ENCODE peak calls at places on chromosomes 3 and 15, in seven cellular contexts. T is upper lobe of left lung, X is choroid plexus epithelial cell, C is kidney epithelial cell, I is tibial artery, V is adrenal gland, W is breast epithelium. K is an unnamed sample.

GRCh38 chr3:47578691-47579632 is at the start of gene CSPG5:
- DNase-seq in T (no peak), W (no peak), I (no peak), C (no peak), X (no peak), V (no peak), K (no peak)

GRCh38 chr3:128549283-128550112 is 56.5 kb upstream of the GATA2 start:
- DNase-seq in V (peak), I (no peak), T (peak), C (peak), X (peak), W (no peak), K (no peak)

GRCh38 chr3:46930945-46931403 is 45.6 kb downstream of the CCDC12 start:
- DNase-seq in I (peak), T (peak), C (no peak), W (peak), X (no peak), V (no peak), K (no peak)

GRCh38 chr3:64856953-64857516 is 169.2 kb upstream of the ADAMTS9 start:
- DNase-seq in I (no peak), V (no peak), C (no peak), T (no peak), X (no peak), W (no peak), K (no peak)

GRCh38 chr3:176814252-176814651 is 383.0 kb downstream of the TBL1XR1 start:
- DNase-seq in V (peak), W (no peak), X (peak), C (peak), I (no peak), T (peak), K (no peak)

GRCh38 chr3:89628856-89629255 is 521.4 kb downstream of the EPHA3 start:
- DNase-seq in V (no peak), I (no peak), W (no peak), T (no peak), C (no peak), X (no peak), K (no peak)

GRCh38 chr15:43998607-43999006 is 171.8 kb downstream of the WDR76 start:
- DNase-seq in W (no peak), C (no peak), T (no peak), I (no peak), X (peak), V (peak), K (no peak)

GRCh38 chr3:133797396-133798105 is 8.1 kb upstream of the SRPRB start:
- DNase-seq in V (no peak), T (no peak), I (no peak), X (no peak), C (no peak), W (no peak), K (no peak)

GRCh38 chr3:159238646-159239045 is 436.8 kb downstream of the MFSD1 start:
- DNase-seq in W (no peak), C (no peak), V (peak), I (no peak), T (no peak), X (no peak), K (no peak)

GRCh38 chr15:48984811-48985352 is 21.2 kb upstream of the SHC4 start:
- DNase-seq in X (no peak), T (no peak), W (no peak), C (no peak), I (no peak), V (no peak), K (no peak)

GRCh38 chr3:140913728-140914127 is 27.9 kb upstream of the SLC25A36 start:
- DNase-seq in C (no peak), W (no peak), V (no peak), T (no peak), I (no peak), X (no peak), K (no peak)

GRCh38 chr3:111076732-111077131 is 5.1 kb downstream of the NECTIN3 start:
- DNase-seq in V (no peak), T (no peak), I (no peak), W (no peak), C (no peak), X (no peak), K (no peak)

GRCh38 chr3:141335531-141336042 is 32.7 kb upstream of the ZBTB38 start:
- DNase-seq in I (no peak), X (peak), T (no peak), V (no peak), C (no peak), W (no peak), K (no peak)

GRCh38 chr3:30619318-30619717 is 12.9 kb downstream of the TGFBR2 start:
- DNase-seq in W (no peak), X (no peak), T (no peak), V (no peak), I (no peak), C (no peak), K (no peak)

GRCh38 chr3:65030847-65031463 is 343.2 kb upstream of the ADAMTS9 start:
- DNase-seq in W (no peak), X (peak), V (no peak), C (peak), T (no peak), I (no peak), K (no peak)

GRCh38 chr3:177035678-177036077 is 161.6 kb downstream of the TBL1XR1 start:
- DNase-seq in T (no peak), W (no peak), C (no peak), V (no peak), X (no peak), I (no peak), K (no peak)

GRCh38 chr3:110814170-110815007 is 257.2 kb upstream of the NECTIN3 start:
- DNase-seq in T (no peak), X (peak), I (no peak), C (peak), W (no peak), V (no peak), K (no peak)

GRCh38 chr15:38193496-38193895 is 59.1 kb upstream of the SPRED1 start:
- DNase-seq in I (no peak), W (no peak), T (no peak), V (no peak), C (no peak), X (peak), K (no peak)

GRCh38 chr15:92361321-92362090 is 32.2 kb upstream of the ST8SIA2 start:
- DNase-seq in X (no peak), W (no peak), C (no peak), V (no peak), I (no peak), T (no peak), K (no peak)

GRCh38 chr3:65039754-65040210 is 352.0 kb upstream of the ADAMTS9 start:
- DNase-seq in I (no peak), W (no peak), X (peak), V (no peak), T (no peak), C (peak), K (no peak)

GRCh38 chr3:101381809-101382208 is 61.4 kb upstream of the IMPG2 start:
- DNase-seq in W (no peak), V (no peak), X (peak), T (no peak), C (no peak), I (no peak), K (no peak)

GRCh38 chr3:111859061-111859973 is at the start of gene PHLDB2:
- DNase-seq in X (peak), C (no peak), V (peak), T (peak), I (peak), W (peak), K (no peak)

GRCh38 chr3:12961007-12961725 is 112.1 kb downstream of the IQSEC1 start:
- DNase-seq in W (no peak), X (no peak), I (no peak), V (no peak), T (no peak), C (no peak), K (no peak)

GRCh38 chr3:51137715-51138114 is 247.4 kb upstream of the MANF start:
- DNase-seq in C (no peak), V (no peak), I (no peak), X (no peak), W (no peak), T (no peak), K (no peak)

GRCh38 chr3:129600348-129600747 is 6.1 kb downstream of the PLXND1 start:
- DNase-seq in V (no peak), W (no peak), X (no peak), C (no peak), I (no peak), T (no peak), K (no peak)

GRCh38 chr3:129598484-129598883 is 8.0 kb downstream of the PLXND1 start:
- DNase-seq in C (no peak), I (no peak), W (no peak), X (no peak), V (no peak), T (no peak), K (no peak)

GRCh38 chr3:129597792-129598381 is 8.6 kb downstream of the PLXND1 start:
- DNase-seq in T (no peak), I (no peak), W (no peak), V (no peak), X (peak), C (no peak), K (no peak)

GRCh38 chr3:129599073-129599472 is 7.4 kb downstream of the PLXND1 start:
- DNase-seq in T (no peak), X (no peak), I (no peak), V (no peak), C (no peak), W (no peak), K (no peak)

DNA sequence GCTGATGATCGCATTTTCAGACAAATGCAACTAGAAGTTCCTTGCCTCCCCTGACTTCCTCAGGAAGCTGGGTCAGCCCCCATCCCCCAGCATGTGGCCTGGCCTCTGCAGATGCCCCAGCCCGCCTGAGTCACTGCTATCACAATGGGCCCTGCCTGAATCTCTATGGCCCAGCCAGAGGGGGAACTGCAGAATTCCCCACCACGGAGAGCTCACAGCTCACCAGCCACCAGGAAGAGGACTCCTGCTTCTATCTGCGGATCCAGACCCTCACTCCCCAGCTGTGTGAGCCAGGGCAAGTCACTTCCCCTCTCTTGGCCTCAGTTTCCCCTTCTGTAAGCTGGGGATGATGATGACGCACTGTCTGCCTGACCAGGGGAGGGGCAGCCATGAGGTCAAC is 6.9 kb downstream of the PLXND1 start:
- DNase-seq in C (peak), V (peak), T (peak), W (no peak), X (peak), I (peak), K (no peak)
- H3K4me3 ChIP-seq in C (no peak), V (no peak), T (no peak), W (no peak), X (no peak), I (no peak), K (no peak)

DNA sequence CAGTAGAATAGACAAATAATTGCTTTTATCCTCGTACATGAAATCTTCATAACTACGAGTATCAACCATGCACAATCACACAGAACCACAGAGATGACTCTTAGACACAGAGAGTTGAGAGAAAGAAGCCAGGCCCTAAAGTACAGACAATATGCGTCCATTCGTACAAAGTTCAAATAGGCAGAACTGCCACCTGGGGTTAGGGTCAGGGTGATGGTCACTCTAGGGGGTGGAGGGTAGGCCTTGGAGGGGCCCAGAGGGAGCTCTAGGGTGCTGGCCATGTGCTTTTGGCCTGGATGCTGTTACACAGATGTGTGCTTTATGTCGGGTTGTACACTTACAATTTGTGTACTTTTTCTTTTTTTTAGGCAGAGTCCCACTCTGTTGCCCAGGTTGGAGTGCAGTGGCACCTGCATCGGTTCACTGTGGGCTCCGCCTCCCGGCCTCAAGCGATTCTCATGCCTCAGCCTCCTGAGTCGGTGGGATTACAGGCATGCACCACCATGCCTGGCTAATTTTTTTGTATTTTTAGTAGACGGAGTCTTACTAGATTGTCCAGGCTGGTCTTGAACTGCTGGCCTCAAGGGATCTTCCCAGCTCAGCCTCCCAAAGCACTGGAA is 65.9 kb upstream of the KLF13 start:
- DNase-seq in C (no peak), I (no peak), W (no peak), T (peak), X (no peak), V (peak), K (no peak)
- H3K4me3 ChIP-seq in C (no peak), I (no peak), W (no peak), T (no peak), X (no peak), V (no peak), K (no peak)

GRCh38 chr3:108126348-108126747 is 35.5 kb upstream of the CD47 start:
- DNase-seq in X (no peak), W (no peak), T (no peak), I (no peak), C (no peak), V (no peak), K (no peak)
- H3K4me3 ChIP-seq in X (no peak), W (no peak), T (no peak), I (no peak), C (no peak), V (no peak), K (no peak)

GRCh38 chr3:185823280-185824044 is 1.4 kb downstream of the IGF2BP2 start:
- DNase-seq in C (no peak), I (peak), V (peak), X (peak), T (peak), W (no peak), K (no peak)
- H3K4me3 ChIP-seq in C (peak), I (peak), V (peak), X (peak), T (peak), W (peak), K (peak)

GRCh38 chr15:66021801-66022525 is 152.7 kb downstream of the RAB11A start:
- DNase-seq in W (no peak), V (no peak), T (no peak), X (no peak), C (no peak), I (no peak), K (no peak)
- H3K4me3 ChIP-seq in W (no peak), V (no peak), T (no peak), X (no peak), C (no peak), I (no peak), K (no peak)

DNA sequence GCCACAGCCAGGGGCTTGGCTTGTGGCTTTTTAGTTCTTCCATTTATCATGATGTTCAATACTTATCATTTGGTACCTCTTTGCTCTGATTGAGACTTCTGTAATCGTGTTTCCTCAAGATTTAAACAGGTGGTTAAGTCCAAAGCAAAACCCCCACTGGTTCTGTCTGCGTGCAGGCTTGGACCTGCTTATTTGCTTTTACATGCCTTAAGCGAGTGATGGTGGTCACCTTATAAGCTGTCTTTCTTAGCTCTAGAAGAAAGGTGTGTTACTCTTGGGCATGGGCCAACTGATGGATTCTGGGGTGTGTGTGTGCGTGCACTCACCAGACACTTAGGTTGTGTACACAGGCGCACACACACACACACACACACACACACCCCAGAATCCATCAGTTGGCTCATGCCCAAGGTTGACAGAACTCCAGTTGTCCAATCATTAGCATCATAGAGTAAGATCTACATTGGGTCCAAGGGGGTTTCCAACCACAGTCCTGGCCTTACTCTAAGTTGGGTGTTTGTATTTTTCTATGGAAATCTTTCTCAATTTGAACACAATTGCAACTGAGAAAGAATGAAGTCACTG is 1.2 kb downstream of the MYZAP start:
- DNase-seq in T (no peak), V (no peak), I (no peak), C (no peak), X (no peak), W (no peak), K (no peak)
- H3K4me3 ChIP-seq in T (peak), V (no peak), I (no peak), C (no peak), X (no peak), W (peak), K (peak)

GRCh38 chr3:120180731-120181412 is 86.6 kb upstream of the GSK3B start:
- DNase-seq in I (no peak), V (no peak), C (no peak), X (no peak), T (no peak), W (no peak), K (no peak)
- H3K4me3 ChIP-seq in I (no peak), V (no peak), C (no peak), X (no peak), T (no peak), W (no peak), K (no peak)

GRCh38 chr3:125117631-125118191 is 61.9 kb upstream of the HEG1 start:
- DNase-seq in W (no peak), X (no peak), C (no peak), I (no peak), T (no peak), V (no peak), K (no peak)

GRCh38 chr3:125121246-125122010 is 65.6 kb upstream of the HEG1 start:
- DNase-seq in V (no peak), W (no peak), X (no peak), C (no peak), T (no peak), I (no peak), K (no peak)

GRCh38 chr3:125120370-125121122 is 64.7 kb upstream of the HEG1 start:
- DNase-seq in I (no peak), X (peak), W (no peak), T (no peak), C (no peak), V (no peak), K (no peak)

GRCh38 chr3:125118600-125118999 is 62.8 kb upstream of the HEG1 start:
- DNase-seq in V (no peak), I (no peak), W (no peak), C (no peak), X (no peak), T (no peak), K (no peak)

GRCh38 chr3:125119752-125120369 is 64.1 kb upstream of the HEG1 start:
- DNase-seq in V (no peak), T (no peak), I (no peak), X (no peak), W (no peak), C (no peak), K (no peak)
- H3K4me3 ChIP-seq in V (no peak), T (peak), I (peak), X (no peak), W (no peak), C (no peak), K (no peak)

GRCh38 chr3:148789156-148789555 is 38.5 kb upstream of the CPB1 start:
- DNase-seq in T (no peak), C (no peak), W (no peak), X (peak), V (no peak), I (no peak), K (no peak)
- H3K4me3 ChIP-seq in T (no peak), C (no peak), W (no peak), X (no peak), V (no peak), I (no peak), K (no peak)